ENCODE peak calls at places on chromosomes 7 and 10, in seven cellular contexts. L is IMR-90; Q is CD8-positive, alpha-beta T cell; O is prostate gland; I is PC-9; W is colonic mucosa; C is PC-3. P is an unnamed sample.

GRCh38 chr10:58531084-58531695 is 18.5 kb downstream of the BICC1 start:
- DNase-seq in O (peak; percentile 38), C (peak; percentile 97), I (peak; percentile 52), W (peak; percentile 66), Q (no peak), L (peak; percentile 76), P (peak; percentile 22)

GRCh38 chr7:130037703-130038102 is 13.5 kb downstream of the ZC3HC1 start:
- DNase-seq in I (no peak), O (no peak), W (no peak), Q (no peak), L (peak; percentile 20), C (peak; percentile 26), P (no peak)

GRCh38 chr10:2972810-2973209 is 94.5 kb upstream of the PFKP start:
- DNase-seq in O (no peak), C (no peak), Q (no peak), I (no peak), W (no peak), L (no peak), P (no peak)

GRCh38 chr10:78475501-78475900 is 441.8 kb downstream of the RPS24 start:
- DNase-seq in I (no peak), Q (no peak), C (peak; percentile 49), O (peak; percentile 2), L (peak; percentile 14), W (no peak), P (no peak)

GRCh38 chr7:130895006-130895750 is 161.2 kb upstream of the KLF14 start:
- DNase-seq in Q (no peak), L (no peak), I (no peak), O (no peak), C (no peak), W (no peak), P (no peak)

GRCh38 chr10:130531312-130531711 is 395.1 kb downstream of the GLRX3 start:
- DNase-seq in L (no peak), W (no peak), O (no peak), Q (no peak), C (no peak), I (no peak), P (no peak)

GRCh38 chr10:90945496-90946070 is 24.7 kb upstream of the ANKRD1 start:
- DNase-seq in C (no peak), I (no peak), O (no peak), Q (no peak), L (no peak), W (no peak), P (no peak)

GRCh38 chr10:133399123-133399601 is 5.2 kb downstream of the MTG1 start:
- DNase-seq in O (no peak), L (no peak), W (no peak), C (no peak), Q (no peak), I (no peak), P (peak; percentile 10)

GRCh38 chr10:90779573-90779972 is 78.3 kb downstream of the HTR7 start:
- DNase-seq in L (peak; percentile 6), W (no peak), O (no peak), C (peak; percentile 56), I (no peak), Q (no peak), P (no peak)

GRCh38 chr7:154676422-154677073 is 326.4 kb downstream of the PAXIP1 start:
- DNase-seq in Q (no peak), W (peak; percentile 82), L (no peak), I (no peak), O (no peak), C (no peak), P (no peak)

GRCh38 chr10:576130-576465 is 113.4 kb downstream of the DIP2C start:
- DNase-seq in L (peak; percentile 48), W (no peak), C (no peak), I (no peak), O (no peak), Q (no peak), P (no peak)

GRCh38 chr7:54397836-54398612 is 144.2 kb upstream of the VSTM2A start:
- DNase-seq in W (no peak), L (no peak), O (no peak), Q (no peak), I (no peak), C (no peak), P (no peak)

GRCh38 chr10:124717911-124718734 is 26.1 kb downstream of the FAM53B start:
- DNase-seq in I (peak; percentile 39), Q (peak; percentile 90), O (no peak), C (no peak), W (no peak), L (no peak), P (no peak)

GRCh38 chr10:79179404-79180309 is 110.9 kb downstream of the ZMIZ1 start:
- DNase-seq in I (no peak), L (no peak), Q (no peak), W (no peak), O (no peak), C (no peak), P (no peak)

GRCh38 chr7:142412551-142413193 is 154.8 kb upstream of the PRSS58 start:
- DNase-seq in L (peak; percentile 73), C (peak; percentile 73), Q (peak; percentile 26), I (peak; percentile 62), W (peak; percentile 38), O (no peak), P (no peak)

GRCh38 chr10:31618541-31619291 is 299.7 kb downstream of the ZEB1 start:
- DNase-seq in L (peak; percentile 75), I (no peak), O (no peak), W (no peak), Q (no peak), C (no peak), P (no peak)

GRCh38 chr7:50837965-50838364 is 55.3 kb upstream of the GRB10 start:
- DNase-seq in L (peak; percentile 89), C (peak; percentile 97), I (no peak), O (no peak), W (no peak), Q (no peak), P (no peak)

GRCh38 chr10:21724695-21725371 is 190.8 kb downstream of the MLLT10 start:
- DNase-seq in O (peak; percentile 92), W (peak; percentile 96), Q (peak; percentile 63), C (peak; percentile 98), L (peak; percentile 100), I (peak; percentile 87), P (peak; percentile 83)

GRCh38 chr7:87000344-87000743 is 59.1 kb downstream of the ELAPOR2 start:
- DNase-seq in L (no peak), W (no peak), O (no peak), C (no peak), Q (no peak), I (no peak), P (no peak)

GRCh38 chr10:119500796-119501195 is 41.7 kb downstream of the RGS10 start:
- DNase-seq in I (no peak), C (no peak), O (no peak), W (no peak), Q (no peak), L (no peak), P (no peak)

GRCh38 chr7:124536156-124536762 is 229.3 kb downstream of the GPR37 start:
- DNase-seq in W (no peak), O (no peak), Q (no peak), L (peak; percentile 59), C (peak; percentile 61), I (no peak), P (no peak)

DNA sequence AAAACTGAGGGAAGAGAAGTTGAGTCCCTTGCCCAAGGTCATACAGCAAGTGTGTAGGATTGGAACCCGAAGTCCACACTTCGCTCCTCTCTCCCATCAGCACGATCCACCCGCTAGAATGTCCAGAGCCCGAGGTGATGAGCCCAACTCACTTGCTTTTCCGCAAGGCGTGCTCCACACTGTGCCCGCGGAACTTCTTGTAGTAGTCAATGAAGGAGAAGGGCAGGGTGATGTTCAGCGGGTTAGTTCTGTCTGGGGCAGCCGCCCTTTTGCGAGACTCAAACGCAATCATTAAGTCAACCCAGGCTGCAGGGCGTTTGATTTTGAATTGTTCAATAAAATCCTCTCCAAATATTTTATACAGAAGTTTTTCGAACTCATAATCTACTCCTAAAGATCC is 58.6 kb downstream of the PNLIPRP2 start:
- DNase-seq in Q (no peak), L (no peak), I (no peak), O (no peak), W (no peak), C (no peak), P (no peak)
- TF ChIP-seq CTCF in Q (no peak), L (no peak), I (no peak), O (no peak), W (no peak), C (no peak), P (no peak)

GRCh38 chr10:4051408-4052151 is 266.6 kb upstream of the KLF6 start:
- DNase-seq in W (no peak), O (no peak), Q (no peak), C (no peak), L (no peak), I (no peak), P (no peak)

GRCh38 chr10:4046722-4047354 is 261.8 kb upstream of the KLF6 start:
- DNase-seq in I (no peak), Q (no peak), L (no peak), O (no peak), C (no peak), W (no peak), P (no peak)

GRCh38 chr10:4048245-4048864 is 263.3 kb upstream of the KLF6 start:
- DNase-seq in I (no peak), L (no peak), Q (no peak), O (no peak), W (no peak), C (no peak), P (no peak)

GRCh38 chr10:4051011-4051407 is 266.0 kb upstream of the KLF6 start:
- DNase-seq in C (no peak), I (no peak), Q (no peak), L (peak; percentile 58), O (no peak), W (no peak), P (no peak)

GRCh38 chr10:4050061-4050460 is 265.1 kb upstream of the KLF6 start:
- DNase-seq in C (no peak), I (no peak), Q (no peak), W (no peak), O (no peak), L (no peak), P (no peak)
- H3K27ac ChIP-seq in C (no peak overlapping the region), I (no peak overlapping the region), Q (no peak overlapping the region), W (no peak overlapping the region), O (no peak overlapping the region), L (no peak overlapping the region), P (no peak overlapping the region)

GRCh38 chr7:140397784-140398750 is at the start of gene SLC37A3:
- DNase-seq in L (peak; percentile 72), O (peak; percentile 83), I (peak; percentile 75), Q (peak; percentile 78), C (peak; percentile 87), W (peak; percentile 93), P (peak; percentile 87)
- TF ChIP-seq CTCF in L (peak; percentile 14), O (peak; percentile 45), I (no peak), Q (peak; percentile 25), C (no peak), W (no peak), P (no peak)

GRCh38 chr7:41047192-41047591 is 655.7 kb downstream of the INHBA start:
- DNase-seq in Q (no peak), I (no peak), W (no peak), O (no peak), L (no peak), C (no peak), P (no peak)

GRCh38 chr7:41045556-41046123 is 657.2 kb downstream of the INHBA start:
- DNase-seq in C (peak; percentile 87), I (peak; percentile 73), L (no peak), Q (no peak), W (peak; percentile 46), O (peak; percentile 77), P (no peak)

GRCh38 chr7:41046778-41047177 is 656.1 kb downstream of the INHBA start:
- DNase-seq in C (no peak), L (no peak), O (no peak), Q (no peak), I (no peak), W (no peak), P (no peak)

GRCh38 chr7:41047789-41048191 is 655.1 kb downstream of the INHBA start:
- DNase-seq in O (no peak), C (peak; percentile 77), L (peak; percentile 77), Q (no peak), W (no peak), I (peak; percentile 62), P (peak; percentile 3)

GRCh38 chr7:41046221-41046761 is 656.6 kb downstream of the INHBA start:
- DNase-seq in Q (no peak), L (peak; percentile 81), C (peak; percentile 71), I (no peak), W (no peak), O (no peak), P (no peak)
- H3K27ac ChIP-seq in Q (no peak overlapping the region), L (no peak overlapping the region), C (peak overlapping the region; percentile 96), I (no peak overlapping the region), W (no peak overlapping the region), O (no peak overlapping the region), P (no peak overlapping the region)